ENCODE peak calls at places on chromosomes 6 and 20, in six cellular contexts. One of them, this sample, is unnamed.

GRCh38 chr6:18477301-18477941 is 90.3 kb downstream of the RNF144B start:
- DNase-seq in dorsolateral prefrontal cortex: no peak
- DNase-seq in astrocyte: peak
- DNase-seq in testis: no peak
- DNase-seq in heart left ventricle: no peak
- DNase-seq in brain microvascular endothelial cell: no peak
- DNase-seq in this sample: no peak

GRCh38 chr6:3797231-3798200 is 46.0 kb upstream of the PXDC1 start:
- DNase-seq in dorsolateral prefrontal cortex: no peak
- DNase-seq in heart left ventricle: no peak
- DNase-seq in brain microvascular endothelial cell: peak
- DNase-seq in astrocyte: peak
- DNase-seq in testis: no peak
- DNase-seq in this sample: no peak

GRCh38 chr20:36775196-36775595 is 1.6 kb upstream of the DSN1 start:
- DNase-seq in brain microvascular endothelial cell: no peak
- DNase-seq in testis: peak
- DNase-seq in astrocyte: no peak
- DNase-seq in dorsolateral prefrontal cortex: no peak
- DNase-seq in heart left ventricle: no peak
- DNase-seq in this sample: no peak

GRCh38 chr6:76453270-76453669 is 380.8 kb upstream of the IMPG1 start:
- DNase-seq in heart left ventricle: no peak
- DNase-seq in testis: no peak
- DNase-seq in brain microvascular endothelial cell: no peak
- DNase-seq in astrocyte: no peak
- DNase-seq in dorsolateral prefrontal cortex: no peak
- DNase-seq in this sample: no peak

GRCh38 chr6:37889015-37889885 is 69.7 kb downstream of the ZFAND3 start:
- DNase-seq in testis: no peak
- DNase-seq in astrocyte: peak
- DNase-seq in heart left ventricle: no peak
- DNase-seq in brain microvascular endothelial cell: no peak
- DNase-seq in dorsolateral prefrontal cortex: no peak
- DNase-seq in this sample: no peak

GRCh38 chr20:11826334-11826733 is 91.4 kb upstream of the BTBD3 start:
- DNase-seq in heart left ventricle: no peak
- DNase-seq in dorsolateral prefrontal cortex: no peak
- DNase-seq in brain microvascular endothelial cell: no peak
- DNase-seq in astrocyte: no peak
- DNase-seq in testis: no peak
- DNase-seq in this sample: no peak

GRCh38 chr20:3101737-3102574 is 17.4 kb upstream of the AVP start:
- DNase-seq in heart left ventricle: no peak
- DNase-seq in brain microvascular endothelial cell: no peak
- DNase-seq in dorsolateral prefrontal cortex: peak
- DNase-seq in testis: no peak
- DNase-seq in astrocyte: no peak
- DNase-seq in this sample: no peak

GRCh38 chr6:44977406-44977740 is 350.8 kb upstream of the RUNX2 start:
- DNase-seq in dorsolateral prefrontal cortex: no peak
- DNase-seq in heart left ventricle: no peak
- DNase-seq in brain microvascular endothelial cell: no peak
- DNase-seq in testis: no peak
- DNase-seq in astrocyte: no peak
- DNase-seq in this sample: no peak

GRCh38 chr6:25652007-25652515 is at the start of gene SCGN:
- DNase-seq in dorsolateral prefrontal cortex: no peak
- DNase-seq in heart left ventricle: peak
- DNase-seq in testis: peak
- DNase-seq in brain microvascular endothelial cell: peak
- DNase-seq in astrocyte: peak
- DNase-seq in this sample: peak

DNA sequence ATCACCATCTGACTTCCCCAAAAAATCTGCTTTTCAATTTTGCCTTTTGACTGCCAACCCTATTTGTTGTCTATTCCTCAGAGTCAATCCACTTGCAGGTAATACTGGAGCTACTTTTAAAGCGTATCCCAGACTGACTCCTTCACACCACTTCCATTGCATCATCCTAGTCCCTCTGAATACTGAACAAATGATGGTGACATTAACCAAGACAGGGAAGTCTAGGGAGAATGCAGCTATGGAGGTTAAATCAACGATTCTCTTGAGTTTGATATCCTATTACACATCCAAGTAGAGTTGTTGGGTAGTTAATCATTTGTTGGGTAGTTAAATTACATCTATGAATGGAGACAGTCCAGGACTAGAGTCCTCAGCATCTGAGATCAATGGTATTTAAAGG is 2.0 kb downstream of the OGFRL1 start:
- DNase-seq in testis: no peak
- DNase-seq in astrocyte: no peak
- DNase-seq in brain microvascular endothelial cell: no peak
- DNase-seq in dorsolateral prefrontal cortex: no peak
- DNase-seq in heart left ventricle: no peak
- DNase-seq in this sample: no peak
- H3K4me3 ChIP-seq in testis: no peak
- H3K4me3 ChIP-seq in astrocyte: no peak
- H3K4me3 ChIP-seq in brain microvascular endothelial cell: no peak
- H3K4me3 ChIP-seq in dorsolateral prefrontal cortex: peak
- H3K4me3 ChIP-seq in heart left ventricle: peak
- H3K4me3 ChIP-seq in this sample: peak

DNA sequence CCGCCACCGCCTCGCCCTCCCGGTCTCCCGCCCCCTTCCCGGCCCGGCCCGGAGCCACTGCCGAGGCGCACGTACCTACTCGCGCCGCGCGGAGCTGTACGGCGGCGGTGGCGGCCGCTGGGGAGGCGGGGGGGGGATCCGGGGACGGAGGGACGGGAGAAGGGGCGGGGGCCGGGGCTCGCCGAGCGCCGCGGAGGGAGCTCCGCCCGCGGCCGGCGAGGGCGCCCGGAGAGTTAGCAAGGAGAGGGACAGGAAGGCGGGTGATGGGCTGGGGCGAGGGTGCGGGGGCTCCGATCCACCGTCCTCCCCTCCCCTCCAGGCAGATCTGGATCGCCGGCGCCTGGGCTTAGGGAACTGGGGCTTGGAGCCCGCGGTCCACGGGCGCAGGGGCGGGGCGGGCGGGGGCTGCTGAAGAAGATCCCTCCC is 548 bp upstream of the TMEM74B start:
- DNase-seq in brain microvascular endothelial cell: no peak
- DNase-seq in dorsolateral prefrontal cortex: no peak
- DNase-seq in testis: no peak
- DNase-seq in heart left ventricle: no peak
- DNase-seq in astrocyte: no peak
- DNase-seq in this sample: no peak
- H3K27ac ChIP-seq in brain microvascular endothelial cell: no peak
- H3K27ac ChIP-seq in dorsolateral prefrontal cortex: no peak
- H3K27ac ChIP-seq in testis: no peak
- H3K27ac ChIP-seq in heart left ventricle: peak
- H3K27ac ChIP-seq in astrocyte: no peak
- H3K27ac ChIP-seq in this sample: peak

GRCh38 chr20:22545045-22545444 is 39.3 kb downstream of the FOXA2 start:
- DNase-seq in brain microvascular endothelial cell: no peak
- DNase-seq in heart left ventricle: no peak
- DNase-seq in dorsolateral prefrontal cortex: no peak
- DNase-seq in astrocyte: no peak
- DNase-seq in testis: no peak
- DNase-seq in this sample: no peak

GRCh38 chr20:22544462-22544861 is 39.9 kb downstream of the FOXA2 start:
- DNase-seq in astrocyte: no peak
- DNase-seq in dorsolateral prefrontal cortex: no peak
- DNase-seq in heart left ventricle: no peak
- DNase-seq in brain microvascular endothelial cell: no peak
- DNase-seq in testis: no peak
- DNase-seq in this sample: no peak

GRCh38 chr20:22546344-22546743 is 38.0 kb downstream of the FOXA2 start:
- DNase-seq in astrocyte: no peak
- DNase-seq in brain microvascular endothelial cell: no peak
- DNase-seq in testis: no peak
- DNase-seq in dorsolateral prefrontal cortex: no peak
- DNase-seq in heart left ventricle: no peak
- DNase-seq in this sample: no peak

GRCh38 chr20:22542427-22542826 is 41.9 kb downstream of the FOXA2 start:
- DNase-seq in astrocyte: no peak
- DNase-seq in heart left ventricle: no peak
- DNase-seq in dorsolateral prefrontal cortex: no peak
- DNase-seq in testis: no peak
- DNase-seq in brain microvascular endothelial cell: no peak
- DNase-seq in this sample: no peak

DNA sequence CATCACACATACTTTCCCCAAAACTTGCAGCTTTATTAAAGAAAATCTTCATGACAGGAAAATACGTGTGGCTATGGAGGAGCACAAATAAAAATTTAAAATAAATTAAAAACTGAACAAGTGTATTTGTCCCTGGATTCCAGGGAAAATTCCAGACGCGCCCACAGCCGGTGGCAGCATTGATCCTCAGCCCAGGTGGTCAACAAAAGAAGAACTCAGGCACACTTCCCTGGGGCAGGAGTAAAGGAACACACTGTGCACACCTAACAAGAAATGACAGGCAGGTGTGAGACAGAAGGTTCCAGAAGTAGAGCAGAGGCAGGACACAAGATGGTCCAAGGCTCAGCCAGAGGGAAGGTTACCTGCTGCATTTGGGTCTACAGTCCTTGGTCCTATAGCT is 36.3 kb downstream of the FOXA2 start:
- DNase-seq in testis: no peak
- DNase-seq in heart left ventricle: no peak
- DNase-seq in dorsolateral prefrontal cortex: no peak
- DNase-seq in astrocyte: no peak
- DNase-seq in brain microvascular endothelial cell: no peak
- DNase-seq in this sample: no peak
- TF ChIP-seq CTCF in testis: no peak
- TF ChIP-seq CTCF in heart left ventricle: no peak
- TF ChIP-seq CTCF in dorsolateral prefrontal cortex: no peak
- TF ChIP-seq CTCF in astrocyte: no peak
- TF ChIP-seq CTCF in brain microvascular endothelial cell: no peak
- TF ChIP-seq CTCF in this sample: no peak

DNA sequence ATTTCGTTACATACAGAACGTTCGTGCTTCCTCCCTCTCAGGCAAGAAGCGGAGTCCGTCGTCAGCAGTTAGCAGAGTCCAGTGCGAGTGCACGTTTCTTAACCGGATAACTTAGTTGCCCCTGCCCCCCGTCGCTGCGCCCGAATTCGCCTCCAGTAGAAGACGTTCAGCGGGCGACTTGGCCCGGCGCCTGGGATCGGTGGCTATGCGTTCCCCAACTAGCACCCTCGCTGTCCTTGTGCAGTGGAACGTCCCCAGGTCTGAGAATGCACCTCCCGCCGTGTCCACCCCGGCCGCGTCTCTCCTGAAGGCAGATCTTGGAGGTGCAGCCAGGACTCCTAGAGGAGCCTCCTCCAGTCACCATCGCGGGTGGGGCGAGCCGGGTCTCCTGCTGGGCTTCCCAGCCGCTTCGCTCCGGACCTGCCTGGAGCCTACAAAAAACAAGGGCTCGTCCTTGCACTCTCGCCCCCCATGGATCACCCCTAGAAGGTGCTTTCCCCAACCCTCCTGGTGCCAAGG is 890 bp upstream of the PCSK2 start:
- DNase-seq in testis: peak
- DNase-seq in astrocyte: no peak
- DNase-seq in brain microvascular endothelial cell: no peak
- DNase-seq in heart left ventricle: no peak
- DNase-seq in dorsolateral prefrontal cortex: peak
- DNase-seq in this sample: peak
- H3K4me3 ChIP-seq in testis: peak
- H3K4me3 ChIP-seq in astrocyte: peak
- H3K4me3 ChIP-seq in brain microvascular endothelial cell: peak
- H3K4me3 ChIP-seq in heart left ventricle: peak
- H3K4me3 ChIP-seq in dorsolateral prefrontal cortex: peak
- H3K4me3 ChIP-seq in this sample: peak

DNA sequence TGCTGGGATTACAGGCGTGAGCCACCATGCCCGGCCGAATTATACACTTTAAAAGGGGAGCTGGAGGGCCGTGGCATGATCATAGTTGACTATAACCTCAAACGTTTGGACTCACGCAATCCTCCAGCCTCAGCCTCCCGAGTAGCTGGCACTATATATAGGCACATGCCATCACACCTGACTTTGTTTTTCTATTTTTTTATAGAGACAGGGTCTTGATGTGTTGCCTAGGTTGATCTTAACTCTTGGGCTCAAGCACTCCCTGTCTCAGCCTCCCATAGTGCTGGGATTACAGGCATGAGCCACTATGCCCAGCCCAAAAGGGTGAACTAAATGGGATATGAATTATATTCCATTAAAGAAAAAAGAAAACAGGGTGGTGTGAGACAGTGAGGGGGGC is 7.8 kb downstream of the PTGIS start:
- DNase-seq in heart left ventricle: no peak
- DNase-seq in brain microvascular endothelial cell: no peak
- DNase-seq in testis: no peak
- DNase-seq in astrocyte: no peak
- DNase-seq in dorsolateral prefrontal cortex: no peak
- DNase-seq in this sample: no peak
- H3K27ac ChIP-seq in heart left ventricle: peak
- H3K27ac ChIP-seq in brain microvascular endothelial cell: no peak
- H3K27ac ChIP-seq in testis: peak
- H3K27ac ChIP-seq in astrocyte: no peak
- H3K27ac ChIP-seq in dorsolateral prefrontal cortex: no peak
- H3K27ac ChIP-seq in this sample: no peak

This sample was measured in lower lobe of right lung.